ENCODE peak calls at places on chromosomes 12 and 14, in eight cellular contexts. A is ecto neural progenitor cell; D is stimulated activated CD4-positive, alpha-beta T cell treated with anti-CD3 and anti-CD28 coated beads, Interleukin-4, amount 100 ng/mL, for 48 hours; J is activated T-cell treated with anti-CD3 and anti-CD28 coated beads, Interleukin-2, amount 50 U/mL, for 4 hours; X is LoVo; K is NCI-H2081; C is NB4; Y is pancreas. L is an unnamed sample.

GRCh38 chr12:124761876-124762275 is 101.8 kb downstream of the SCARB1 start:
- DNase-seq in A (no peak), D (peak; percentile 52), J (no peak), X (no peak), K (no peak), C (no peak), Y (peak; percentile 54), L (no peak)

GRCh38 chr14:99179506-99179905 is 92.5 kb downstream of the BCL11B start:
- DNase-seq in A (no peak), D (no peak), J (no peak), X (no peak), K (no peak), C (no peak), Y (no peak), L (no peak)

GRCh38 chr14:61186341-61186740 is 94.8 kb downstream of the TMEM30B start:
- DNase-seq in A (no peak), D (no peak), J (no peak), X (no peak), K (no peak), C (no peak), Y (no peak), L (no peak)

GRCh38 chr14:55103005-55103640 is 25.9 kb upstream of the LGALS3 start:
- DNase-seq in A (peak; percentile 72), D (peak; percentile 21), J (peak; percentile 37), X (peak; percentile 96), K (no peak), C (peak; percentile 86), Y (peak; percentile 71), L (peak; percentile 94)

GRCh38 chr12:66160704-66161103 is 9.1 kb downstream of the TMBIM4 start:
- DNase-seq in A (no peak), D (no peak), J (no peak), X (no peak), K (no peak), C (no peak), Y (no peak), L (no peak)

GRCh38 chr14:65238456-65238855 is 136.1 kb upstream of the MAX start:
- DNase-seq in A (no peak), D (no peak), J (no peak), X (peak; percentile 47), K (no peak), C (peak; percentile 23), Y (no peak), L (peak; percentile 72)

GRCh38 chr12:20716985-20717384 is 21.9 kb downstream of the SLCO1C1 start:
- DNase-seq in A (no peak), D (no peak), J (no peak), X (no peak), K (no peak), C (no peak), Y (no peak), L (no peak)

GRCh38 chr14:59221558-59221957 is 33.1 kb downstream of the DAAM1 start:
- DNase-seq in A (no peak), D (no peak), J (no peak), X (no peak), K (no peak), C (no peak), Y (no peak), L (no peak)

GRCh38 chr14:68239988-68240387 is 420.4 kb downstream of the RAD51B start:
- DNase-seq in A (no peak), D (no peak), J (no peak), X (peak; percentile 44), K (no peak), C (no peak), Y (no peak), L (no peak)

L was measured in Caki2.